ENCODE peak calls at places on chromosomes 5 and 9, in ten cellular contexts. One of them, this sample, is unnamed.
A peak's percentile ranks its signal among the peaks of the same experiment; 100 is the strongest.

GRCh38 chr9:17462869-17463464 is 115.9 kb upstream of the SH3GL2 start:
- DNase-seq in transverse colon: peak; percentile 14
- DNase-seq in fibroblast of pulmonary artery: peak; percentile 81
- DNase-seq in fibroblast of the conjunctiva: peak; percentile 46
- DNase-seq in tibial nerve: no peak
- DNase-seq in effector CD8-positive, alpha-beta T cell: no peak
- DNase-seq in activated T-cell treated with anti-CD3 and anti-CD28 coated beads, Interleukin-2, amount 50 U/mL, for 72 hours: peak; percentile 20
- DNase-seq in stimulated activated CD4-positive, alpha-beta T cell treated with anti-CD3 and anti-CD28 coated beads, TNF-alpha, amount 100 ng/mL, for 4 hours: no peak
- DNase-seq in iPS-NIHi11: peak; percentile 41
- DNase-seq in posterior cingulate gyrus: no peak
- DNase-seq in this sample: peak; percentile 52

GRCh38 chr9:137395666-137396010 is 27.3 kb downstream of the EXD3 start:
- DNase-seq in transverse colon: no peak
- DNase-seq in tibial nerve: no peak
- DNase-seq in fibroblast of the conjunctiva: no peak
- DNase-seq in activated T-cell treated with anti-CD3 and anti-CD28 coated beads, Interleukin-2, amount 50 U/mL, for 72 hours: no peak
- DNase-seq in posterior cingulate gyrus: no peak
- DNase-seq in effector CD8-positive, alpha-beta T cell: no peak
- DNase-seq in stimulated activated CD4-positive, alpha-beta T cell treated with anti-CD3 and anti-CD28 coated beads, TNF-alpha, amount 100 ng/mL, for 4 hours: no peak
- DNase-seq in fibroblast of pulmonary artery: no peak
- DNase-seq in iPS-NIHi11: no peak
- DNase-seq in this sample: no peak

GRCh38 chr5:93883459-93883858 is 142.1 kb upstream of the POU5F2 start:
- DNase-seq in iPS-NIHi11: peak; percentile 8
- DNase-seq in stimulated activated CD4-positive, alpha-beta T cell treated with anti-CD3 and anti-CD28 coated beads, TNF-alpha, amount 100 ng/mL, for 4 hours: no peak
- DNase-seq in effector CD8-positive, alpha-beta T cell: no peak
- DNase-seq in tibial nerve: no peak
- DNase-seq in fibroblast of the conjunctiva: no peak
- DNase-seq in posterior cingulate gyrus: no peak
- DNase-seq in transverse colon: no peak
- DNase-seq in activated T-cell treated with anti-CD3 and anti-CD28 coated beads, Interleukin-2, amount 50 U/mL, for 72 hours: no peak
- DNase-seq in fibroblast of pulmonary artery: no peak
- DNase-seq in this sample: peak; percentile 13

GRCh38 chr5:14413331-14413750 is 168.3 kb upstream of the OTULINL start:
- DNase-seq in stimulated activated CD4-positive, alpha-beta T cell treated with anti-CD3 and anti-CD28 coated beads, TNF-alpha, amount 100 ng/mL, for 4 hours: no peak
- DNase-seq in tibial nerve: no peak
- DNase-seq in activated T-cell treated with anti-CD3 and anti-CD28 coated beads, Interleukin-2, amount 50 U/mL, for 72 hours: peak; percentile 60
- DNase-seq in posterior cingulate gyrus: no peak
- DNase-seq in transverse colon: no peak
- DNase-seq in fibroblast of pulmonary artery: no peak
- DNase-seq in fibroblast of the conjunctiva: no peak
- DNase-seq in effector CD8-positive, alpha-beta T cell: peak; percentile 25
- DNase-seq in iPS-NIHi11: no peak
- DNase-seq in this sample: no peak

GRCh38 chr5:177396086-177396485 is 4.4 kb downstream of the PFN3 start:
- DNase-seq in stimulated activated CD4-positive, alpha-beta T cell treated with anti-CD3 and anti-CD28 coated beads, TNF-alpha, amount 100 ng/mL, for 4 hours: no peak
- DNase-seq in tibial nerve: no peak
- DNase-seq in transverse colon: no peak
- DNase-seq in effector CD8-positive, alpha-beta T cell: no peak
- DNase-seq in fibroblast of the conjunctiva: no peak
- DNase-seq in iPS-NIHi11: no peak
- DNase-seq in fibroblast of pulmonary artery: no peak
- DNase-seq in posterior cingulate gyrus: no peak
- DNase-seq in activated T-cell treated with anti-CD3 and anti-CD28 coated beads, Interleukin-2, amount 50 U/mL, for 72 hours: no peak
- DNase-seq in this sample: no peak

GRCh38 chr5:169300468-169301385 is at the start of gene SLIT3:
- DNase-seq in transverse colon: peak; percentile 50
- DNase-seq in posterior cingulate gyrus: no peak
- DNase-seq in fibroblast of the conjunctiva: peak; percentile 78
- DNase-seq in tibial nerve: peak; percentile 35
- DNase-seq in effector CD8-positive, alpha-beta T cell: no peak
- DNase-seq in fibroblast of pulmonary artery: peak; percentile 75
- DNase-seq in iPS-NIHi11: peak; percentile 90
- DNase-seq in stimulated activated CD4-positive, alpha-beta T cell treated with anti-CD3 and anti-CD28 coated beads, TNF-alpha, amount 100 ng/mL, for 4 hours: no peak
- DNase-seq in activated T-cell treated with anti-CD3 and anti-CD28 coated beads, Interleukin-2, amount 50 U/mL, for 72 hours: no peak
- DNase-seq in this sample: peak; percentile 75

GRCh38 chr9:121876212-121876611 is 216.9 kb downstream of the TTLL11 start:
- DNase-seq in activated T-cell treated with anti-CD3 and anti-CD28 coated beads, Interleukin-2, amount 50 U/mL, for 72 hours: no peak
- DNase-seq in effector CD8-positive, alpha-beta T cell: no peak
- DNase-seq in tibial nerve: no peak
- DNase-seq in stimulated activated CD4-positive, alpha-beta T cell treated with anti-CD3 and anti-CD28 coated beads, TNF-alpha, amount 100 ng/mL, for 4 hours: no peak
- DNase-seq in transverse colon: no peak
- DNase-seq in fibroblast of pulmonary artery: no peak
- DNase-seq in posterior cingulate gyrus: no peak
- DNase-seq in iPS-NIHi11: no peak
- DNase-seq in fibroblast of the conjunctiva: no peak
- DNase-seq in this sample: no peak

GRCh38 chr5:135565691-135566421 is 12.9 kb downstream of the CXCL14 start:
- DNase-seq in fibroblast of pulmonary artery: peak; percentile 70
- DNase-seq in iPS-NIHi11: peak; percentile 74
- DNase-seq in transverse colon: peak; percentile 76
- DNase-seq in tibial nerve: peak; percentile 60
- DNase-seq in activated T-cell treated with anti-CD3 and anti-CD28 coated beads, Interleukin-2, amount 50 U/mL, for 72 hours: peak; percentile 80
- DNase-seq in stimulated activated CD4-positive, alpha-beta T cell treated with anti-CD3 and anti-CD28 coated beads, TNF-alpha, amount 100 ng/mL, for 4 hours: peak; percentile 39
- DNase-seq in effector CD8-positive, alpha-beta T cell: peak; percentile 30
- DNase-seq in posterior cingulate gyrus: peak; percentile 44
- DNase-seq in fibroblast of the conjunctiva: peak; percentile 26
- DNase-seq in this sample: peak; percentile 28

GRCh38 chr9:108549184-108549583 is 306.6 kb downstream of the ACTL7B start:
- DNase-seq in effector CD8-positive, alpha-beta T cell: no peak
- DNase-seq in tibial nerve: no peak
- DNase-seq in stimulated activated CD4-positive, alpha-beta T cell treated with anti-CD3 and anti-CD28 coated beads, TNF-alpha, amount 100 ng/mL, for 4 hours: no peak
- DNase-seq in posterior cingulate gyrus: no peak
- DNase-seq in activated T-cell treated with anti-CD3 and anti-CD28 coated beads, Interleukin-2, amount 50 U/mL, for 72 hours: no peak
- DNase-seq in fibroblast of pulmonary artery: no peak
- DNase-seq in iPS-NIHi11: no peak
- DNase-seq in fibroblast of the conjunctiva: no peak
- DNase-seq in transverse colon: no peak
- DNase-seq in this sample: peak; percentile 28

GRCh38 chr5:173572431-173573125 is 43.9 kb downstream of the BOD1 start:
- DNase-seq in stimulated activated CD4-positive, alpha-beta T cell treated with anti-CD3 and anti-CD28 coated beads, TNF-alpha, amount 100 ng/mL, for 4 hours: no peak
- DNase-seq in fibroblast of pulmonary artery: no peak
- DNase-seq in activated T-cell treated with anti-CD3 and anti-CD28 coated beads, Interleukin-2, amount 50 U/mL, for 72 hours: no peak
- DNase-seq in posterior cingulate gyrus: no peak
- DNase-seq in iPS-NIHi11: no peak
- DNase-seq in effector CD8-positive, alpha-beta T cell: no peak
- DNase-seq in transverse colon: no peak
- DNase-seq in tibial nerve: no peak
- DNase-seq in fibroblast of the conjunctiva: no peak
- DNase-seq in this sample: peak; percentile 76

GRCh38 chr9:113274474-113275146 is 762 bp downstream of the CDC26 start:
- DNase-seq in iPS-NIHi11: peak; percentile 61
- DNase-seq in tibial nerve: no peak
- DNase-seq in posterior cingulate gyrus: no peak
- DNase-seq in fibroblast of the conjunctiva: peak; percentile 46
- DNase-seq in effector CD8-positive, alpha-beta T cell: no peak
- DNase-seq in fibroblast of pulmonary artery: peak; percentile 68
- DNase-seq in stimulated activated CD4-positive, alpha-beta T cell treated with anti-CD3 and anti-CD28 coated beads, TNF-alpha, amount 100 ng/mL, for 4 hours: no peak
- DNase-seq in activated T-cell treated with anti-CD3 and anti-CD28 coated beads, Interleukin-2, amount 50 U/mL, for 72 hours: peak; percentile 58
- DNase-seq in transverse colon: no peak
- DNase-seq in this sample: peak; percentile 57

GRCh38 chr5:111447822-111448221 is 64.5 kb downstream of the STARD4 start:
- DNase-seq in tibial nerve: no peak
- DNase-seq in transverse colon: no peak
- DNase-seq in activated T-cell treated with anti-CD3 and anti-CD28 coated beads, Interleukin-2, amount 50 U/mL, for 72 hours: no peak
- DNase-seq in stimulated activated CD4-positive, alpha-beta T cell treated with anti-CD3 and anti-CD28 coated beads, TNF-alpha, amount 100 ng/mL, for 4 hours: no peak
- DNase-seq in fibroblast of pulmonary artery: no peak
- DNase-seq in posterior cingulate gyrus: no peak
- DNase-seq in effector CD8-positive, alpha-beta T cell: no peak
- DNase-seq in fibroblast of the conjunctiva: no peak
- DNase-seq in iPS-NIHi11: no peak
- DNase-seq in this sample: no peak

GRCh38 chr9:2017459-2018161 is 2.5 kb downstream of the SMARCA2 start:
- DNase-seq in posterior cingulate gyrus: peak; percentile 59
- DNase-seq in tibial nerve: peak; percentile 66
- DNase-seq in activated T-cell treated with anti-CD3 and anti-CD28 coated beads, Interleukin-2, amount 50 U/mL, for 72 hours: peak; percentile 79
- DNase-seq in transverse colon: peak; percentile 81
- DNase-seq in iPS-NIHi11: peak; percentile 60
- DNase-seq in fibroblast of the conjunctiva: peak; percentile 49
- DNase-seq in stimulated activated CD4-positive, alpha-beta T cell treated with anti-CD3 and anti-CD28 coated beads, TNF-alpha, amount 100 ng/mL, for 4 hours: peak; percentile 63
- DNase-seq in effector CD8-positive, alpha-beta T cell: peak; percentile 60
- DNase-seq in fibroblast of pulmonary artery: peak; percentile 79
- DNase-seq in this sample: peak; percentile 80

GRCh38 chr5:141969783-141970741 is 1.2 kb downstream of the RNF14 start:
- DNase-seq in transverse colon: peak; percentile 31
- DNase-seq in stimulated activated CD4-positive, alpha-beta T cell treated with anti-CD3 and anti-CD28 coated beads, TNF-alpha, amount 100 ng/mL, for 4 hours: no peak
- DNase-seq in iPS-NIHi11: no peak
- DNase-seq in activated T-cell treated with anti-CD3 and anti-CD28 coated beads, Interleukin-2, amount 50 U/mL, for 72 hours: peak; percentile 16
- DNase-seq in fibroblast of the conjunctiva: no peak
- DNase-seq in tibial nerve: no peak
- DNase-seq in posterior cingulate gyrus: no peak
- DNase-seq in effector CD8-positive, alpha-beta T cell: no peak
- DNase-seq in fibroblast of pulmonary artery: no peak
- DNase-seq in this sample: peak; percentile 52

GRCh38 chr5:78361226-78361993 is 993 bp downstream of the SCAMP1 start:
- DNase-seq in activated T-cell treated with anti-CD3 and anti-CD28 coated beads, Interleukin-2, amount 50 U/mL, for 72 hours: no peak
- DNase-seq in stimulated activated CD4-positive, alpha-beta T cell treated with anti-CD3 and anti-CD28 coated beads, TNF-alpha, amount 100 ng/mL, for 4 hours: no peak
- DNase-seq in fibroblast of pulmonary artery: peak; percentile 79
- DNase-seq in effector CD8-positive, alpha-beta T cell: no peak
- DNase-seq in fibroblast of the conjunctiva: no peak
- DNase-seq in posterior cingulate gyrus: no peak
- DNase-seq in tibial nerve: no peak
- DNase-seq in iPS-NIHi11: peak; percentile 43
- DNase-seq in transverse colon: peak; percentile 53
- DNase-seq in this sample: peak; percentile 52